ENCODE peak calls at places on chromosome 22, in six cellular contexts. G, N, H, D, P and F are unnamed samples.

GRCh38 chr22:29715705-29716104 is 4.1 kb upstream of the CABP7 start:
- DNase-seq in G (no peak), N (no peak), H (no peak), D (no peak), P (no peak), F (no peak)

GRCh38 chr22:18966748-18967147 is 30.7 kb upstream of the PRODH start:
- DNase-seq in G (no peak), N (no peak), H (no peak), D (no peak), P (no peak), F (no peak)

GRCh38 chr22:44924724-44925123 is 85.1 kb downstream of the PHF21B start:
- DNase-seq in G (no peak), N (no peak), H (no peak), D (no peak), P (no peak), F (no peak)

GRCh38 chr22:29668681-29669080 is 51.1 kb upstream of the CABP7 start:
- DNase-seq in G (no peak), N (no peak), H (no peak), D (no peak), P (no peak), F (no peak)

GRCh38 chr22:46041642-46042041 is 64.7 kb upstream of the WNT7B start:
- DNase-seq in G (peak; percentile 27), N (no peak), H (no peak), D (no peak), P (no peak), F (no peak)

GRCh38 chr22:46045459-46046298 is 68.7 kb upstream of the WNT7B start:
- DNase-seq in G (no peak), N (no peak), H (no peak), D (no peak), P (no peak), F (peak; percentile 17)

GRCh38 chr22:50544746-50545253 is 899 bp upstream of the KLHDC7B start:
- DNase-seq in G (peak; percentile 73), N (no peak), H (no peak), D (no peak), P (no peak), F (peak; percentile 45)

GRCh38 chr22:17891427-17892167 is 117.3 kb upstream of the BID start:
- DNase-seq in G (no peak), N (no peak), H (peak; percentile 62), D (peak; percentile 59), P (no peak), F (peak; percentile 83)

GRCh38 chr22:47355776-47356432 is 593.5 kb downstream of the TBC1D22A start:
- DNase-seq in G (no peak), N (no peak), H (no peak), D (no peak), P (no peak), F (no peak)

GRCh38 chr22:45444168-45444567 is 30.7 kb downstream of the RIBC2 start:
- DNase-seq in G (no peak), N (no peak), H (no peak), D (no peak), P (no peak), F (no peak)

GRCh38 chr22:45948081-45948648 is 28.8 kb downstream of the WNT7B start:
- DNase-seq in G (no peak), N (no peak), H (peak; percentile 63), D (no peak), P (no peak), F (no peak)

GRCh38 chr22:19495562-19496323 is 16.0 kb downstream of the CDC45 start:
- DNase-seq in G (no peak), N (no peak), H (no peak), D (peak; percentile 69), P (peak; percentile 69), F (no peak)

DNA sequence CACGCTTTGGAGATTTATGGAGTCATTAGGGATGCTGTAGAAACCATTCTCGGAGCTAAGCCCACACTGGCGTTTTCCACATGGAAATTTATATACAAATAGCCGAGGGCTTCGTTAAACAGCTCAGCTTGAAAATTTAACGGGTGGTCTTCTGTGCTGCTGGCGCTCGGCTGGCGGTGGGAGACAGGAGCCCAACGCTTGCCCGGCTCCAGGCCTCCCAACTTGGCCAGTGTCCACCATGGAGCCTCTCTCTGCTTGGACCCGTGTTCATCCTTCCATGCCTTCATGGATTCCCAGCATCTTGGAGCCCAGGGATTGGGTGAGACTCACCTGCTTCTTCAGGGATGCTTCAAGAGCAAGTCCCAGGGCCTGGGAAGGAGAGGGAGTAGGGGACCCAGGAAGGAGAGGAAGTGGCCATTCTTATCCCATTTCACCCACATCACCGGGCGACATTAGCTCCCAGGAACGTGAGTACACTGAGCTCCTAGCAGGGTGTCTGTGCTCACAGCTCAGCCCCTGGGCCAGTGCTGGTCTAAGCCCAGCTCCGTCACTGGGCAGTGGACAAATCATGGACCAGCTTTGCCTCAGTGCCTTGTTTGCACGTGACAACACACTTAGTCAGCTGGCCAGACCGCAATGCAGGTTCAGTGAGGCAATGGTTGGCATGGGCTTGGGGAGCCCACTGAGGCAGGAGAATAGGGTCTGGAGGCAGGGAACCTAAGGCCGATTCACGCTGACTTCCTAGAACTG is 944.3 kb downstream of the BRD1 start:
- DNase-seq in G (no peak), N (no peak), H (no peak), D (no peak), P (no peak), F (no peak)
- H3K9me3 ChIP-seq in G (no peaks in the 10 kb centered on the region), N (no peaks in the 10 kb centered on the region), H (no peaks in the 10 kb centered on the region), D (no peaks in the 10 kb centered on the region), P (peaks cover 5% of the 10 kb centered on the region), F (no peaks in the 10 kb centered on the region)

GRCh38 chr22:22322792-22323191 is 78.2 kb downstream of the VPREB1 start:
- DNase-seq in G (no peak), N (peak; percentile 66), H (no peak), D (no peak), P (no peak), F (no peak)

DNA sequence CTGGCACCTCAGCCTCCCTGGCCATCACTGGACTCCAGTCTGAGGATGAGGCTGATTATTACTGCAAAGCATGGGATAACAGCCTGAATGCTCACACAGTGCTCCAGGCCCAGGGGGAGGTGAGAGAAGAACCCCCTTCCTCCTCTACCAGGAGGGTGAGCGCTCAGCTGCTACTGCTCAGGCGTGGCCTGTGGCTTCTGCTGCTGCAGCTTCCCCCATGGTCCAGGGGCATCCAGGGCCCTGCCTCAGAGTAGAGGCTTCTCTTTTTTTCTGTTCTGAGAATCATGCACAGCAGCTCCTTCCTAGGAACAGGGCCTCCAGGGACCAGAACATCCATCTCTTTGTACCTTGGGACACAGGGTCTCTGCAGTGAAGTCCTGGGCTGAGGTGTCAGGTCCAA is 83.1 kb downstream of the VPREB1 start:
- DNase-seq in G (no peak), N (peak; percentile 19), H (no peak), D (no peak), P (no peak), F (no peak)
- TF ChIP-seq POLR2AphosphoS5 in G (no peak), N (no peak), H (no peak), D (no peak), P (no peak), F (no peak)

GRCh38 chr22:48612077-48612995 is 1215.3 kb downstream of the BRD1 start:
- DNase-seq in G (no peak), N (no peak), H (no peak), D (no peak), P (no peak), F (no peak)
- H3K9me3 ChIP-seq in G (peaks cover 13% of the 10 kb centered on the region), N (no peaks in the 10 kb centered on the region), H (no peaks in the 10 kb centered on the region), D (no peaks in the 10 kb centered on the region), P (peaks cover 10% of the 10 kb centered on the region), F (no peaks in the 10 kb centered on the region)

DNA sequence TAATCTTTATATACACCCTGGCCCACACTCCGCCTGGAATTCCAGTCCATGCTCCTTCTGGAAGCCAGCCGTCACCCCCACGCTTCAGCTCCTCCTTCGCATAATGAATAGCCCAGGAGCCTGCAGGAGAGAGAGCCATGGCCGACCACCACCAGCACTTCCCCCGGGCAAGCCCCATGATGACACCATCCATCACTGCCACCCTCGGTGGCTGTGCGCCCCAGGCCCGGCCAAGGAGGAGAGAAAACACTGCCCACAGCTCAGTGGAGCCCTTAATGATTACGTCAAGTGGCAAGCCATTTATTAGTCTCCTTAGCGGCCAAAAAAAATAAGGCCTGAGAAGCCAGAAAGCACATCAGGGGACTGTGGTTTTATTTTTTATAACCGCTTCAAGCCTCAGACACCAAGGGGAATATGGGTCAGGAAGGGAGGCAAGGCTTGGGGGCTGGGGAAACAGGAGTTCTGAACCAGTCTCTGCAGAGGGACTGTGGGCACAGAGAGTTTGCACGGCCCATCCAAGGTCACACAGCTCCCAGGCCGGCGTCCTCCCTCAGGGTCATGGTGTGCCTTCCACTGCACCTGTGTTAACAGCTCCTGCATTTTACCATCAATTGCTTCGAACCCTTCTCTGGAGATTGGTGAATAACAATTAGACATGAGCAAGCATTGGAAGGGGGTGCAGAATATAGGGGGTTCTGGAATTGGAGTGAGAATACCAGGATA is 134.3 kb downstream of the MN1 start:
- DNase-seq in G (no peak), N (no peak), H (no peak), D (no peak), P (no peak), F (no peak)
- TF ChIP-seq POLR2AphosphoS5 in G (no peak), N (no peak), H (no peak), D (no peak), P (no peak), F (no peak)

GRCh38 chr22:48740086-48740730 is 1087.5 kb downstream of the BRD1 start:
- DNase-seq in G (no peak), N (no peak), H (no peak), D (no peak), P (no peak), F (no peak)

GRCh38 chr22:48740731-48741405 is 1086.8 kb downstream of the BRD1 start:
- DNase-seq in G (no peak), N (no peak), H (no peak), D (no peak), P (no peak), F (no peak)

GRCh38 chr22:48737461-48738203 is 1090.0 kb downstream of the BRD1 start:
- DNase-seq in G (no peak), N (no peak), H (no peak), D (no peak), P (no peak), F (no peak)

GRCh38 chr22:48738204-48738980 is 1089.3 kb downstream of the BRD1 start:
- DNase-seq in G (no peak), N (no peak), H (no peak), D (no peak), P (no peak), F (no peak)

DNA sequence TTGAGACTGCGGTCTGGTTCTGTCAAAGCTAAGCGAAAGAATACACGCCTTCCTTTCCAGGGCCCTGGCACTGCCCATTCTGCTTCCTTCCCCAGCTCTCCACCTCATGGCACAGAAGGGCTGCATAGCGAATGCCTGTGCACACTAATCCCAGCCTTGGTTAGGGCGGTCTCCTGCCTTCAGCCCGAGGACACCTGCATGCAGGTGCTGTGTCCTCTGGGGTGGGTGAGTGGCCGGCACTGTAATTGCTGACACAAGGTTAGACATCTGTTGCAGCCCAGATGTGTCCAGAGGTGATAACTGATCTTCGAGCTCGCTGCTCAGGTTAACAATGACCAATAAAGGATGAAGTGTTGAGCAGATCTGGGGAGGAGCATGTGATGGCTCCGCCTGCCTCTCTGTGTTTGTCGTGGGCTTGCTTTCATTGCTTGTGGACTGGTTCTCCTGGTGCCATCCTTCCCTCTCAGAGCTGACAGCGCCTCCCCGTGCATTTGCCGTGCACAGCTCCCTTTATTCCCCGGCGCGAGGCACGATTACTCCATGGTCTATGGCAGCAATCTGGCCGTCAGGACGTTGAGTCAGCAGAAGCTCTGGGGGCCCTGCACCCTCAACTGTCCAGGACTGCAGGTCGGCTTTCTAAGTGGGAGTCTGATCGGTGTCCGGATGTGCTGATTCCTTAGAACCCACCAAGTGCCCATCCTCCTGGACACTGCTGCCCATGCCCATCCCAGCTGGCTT is 1088.2 kb downstream of the BRD1 start:
- DNase-seq in G (no peak), N (no peak), H (no peak), D (no peak), P (no peak), F (no peak)
- H3K9me3 ChIP-seq in G (no peaks in the 10 kb centered on the region), N (no peaks in the 10 kb centered on the region), H (no peaks in the 10 kb centered on the region), D (no peaks in the 10 kb centered on the region), P (peaks cover 18% of the 10 kb centered on the region), F (no peaks in the 10 kb centered on the region)